ENCODE peak calls at places on chromosomes 5 and 9, in five cellular contexts. J, P, W, A and K are unnamed samples.

GRCh38 chr5:36206913-36207312 is 34.8 kb downstream of the NADK2 start:
- DNase-seq in J (no peak), A (no peak), W (no peak), P (no peak), K (no peak)

GRCh38 chr9:120926397-120926928 is at the start of gene TRAF1:
- DNase-seq in P (peak), A (no peak), W (peak), J (peak), K (no peak)

GRCh38 chr5:171418316-171418981 is 998 bp upstream of the FGF18 start:
- DNase-seq in J (no peak), P (peak), W (peak), A (peak), K (peak)

GRCh38 chr5:31939151-31939550 is 235.0 kb downstream of the GOLPH3 start:
- DNase-seq in P (no peak), A (no peak), W (no peak), J (no peak), K (no peak)

GRCh38 chr9:74361508-74361907 is 135.6 kb upstream of the RORB start:
- DNase-seq in A (no peak), J (no peak), W (no peak), P (no peak), K (no peak)

GRCh38 chr9:35738186-35738585 is 5.7 kb downstream of the CREB3 start:
- DNase-seq in P (no peak), A (no peak), W (no peak), J (no peak), K (no peak)

GRCh38 chr9:135506327-135507103 is 6.0 kb downstream of the MRPS2 start:
- DNase-seq in J (no peak), W (no peak), P (no peak), A (peak), K (peak)

GRCh38 chr5:132489051-132489770 is 1.4 kb downstream of the IRF1 start:
- DNase-seq in A (no peak), J (no peak), P (no peak), W (peak), K (peak)

GRCh38 chr5:127519527-127519926 is 2.1 kb downstream of the PRRC1 start:
- DNase-seq in P (no peak), A (no peak), J (no peak), W (no peak), K (no peak)

GRCh38 chr5:80109549-80110478 is 74.7 kb downstream of the THBS4 start:
- DNase-seq in A (peak), J (no peak), P (peak), W (no peak), K (peak)

GRCh38 chr9:34600908-34601307 is 11.0 kb downstream of the RPP25L start:
- DNase-seq in P (no peak), A (no peak), W (no peak), J (no peak), K (no peak)